ENCODE peak calls at places on chromosome 10, in five cellular contexts. Z is NT2/D1, P is SJSA1, C is iris pigment epithelial cell, N is NCI-H460. Y is an unnamed sample.

GRCh38 chr10:5089869-5090268 is 4.3 kb upstream of the AKR1C3 start:
- DNase-seq in N (peak), Z (no peak), P (no peak), C (peak), Y (peak)

GRCh38 chr10:30435068-30435422 is 1.1 kb downstream of the MAP3K8 start:
- DNase-seq in N (no peak), Z (no peak), P (no peak), C (peak), Y (no peak)

GRCh38 chr10:29878492-29878891 is 180.9 kb downstream of the JCAD start:
- DNase-seq in N (no peak), Z (no peak), P (no peak), C (no peak), Y (no peak)

GRCh38 chr10:63553031-63553430 is 31.8 kb downstream of the REEP3 start:
- DNase-seq in C (peak), N (no peak), P (peak), Z (no peak), Y (peak)

GRCh38 chr10:108465871-108466641 is 1301.5 kb upstream of the SORCS1 start:
- DNase-seq in P (no peak), Z (no peak), C (peak), N (no peak), Y (no peak)

GRCh38 chr10:60883187-60883586 is 60.8 kb downstream of the RHOBTB1 start:
- DNase-seq in Z (no peak), P (no peak), N (peak), C (peak), Y (peak)

GRCh38 chr10:76306859-76307258 is 875.4 kb downstream of the LRMDA start:
- DNase-seq in P (no peak), C (peak), N (no peak), Z (no peak), Y (peak)

GRCh38 chr10:80924063-80924952 is 386.6 kb downstream of the SH2D4B start:
- DNase-seq in C (peak), P (peak), Z (peak), N (peak), Y (peak)

GRCh38 chr10:79147306-79147705 is 78.5 kb downstream of the ZMIZ1 start:
- DNase-seq in Z (no peak), C (no peak), N (no peak), P (no peak), Y (no peak)

GRCh38 chr10:79938728-79939380 is 10.1 kb downstream of the SFTPD start:
- DNase-seq in C (no peak), N (no peak), Z (no peak), P (no peak), Y (no peak)

GRCh38 chr10:132175907-132176581 is 10.7 kb upstream of the DPYSL4 start:
- DNase-seq in N (no peak), Z (no peak), C (no peak), P (no peak), Y (no peak)

GRCh38 chr10:1957057-1957456 is 219.7 kb upstream of the ADARB2 start:
- DNase-seq in N (peak), C (no peak), Z (no peak), P (no peak), Y (no peak)

GRCh38 chr10:75091173-75091572 is 20.3 kb upstream of the SAMD8 start:
- DNase-seq in C (no peak), P (no peak), Z (no peak), N (no peak), Y (no peak)

GRCh38 chr10:44776181-44776580 is 135.0 kb upstream of the TMEM72 start:
- DNase-seq in C (no peak), N (no peak), Z (no peak), P (no peak), Y (no peak)

GRCh38 chr10:6350609-6351008 is 147.9 kb downstream of the PFKFB3 start:
- DNase-seq in C (no peak), P (no peak), Z (no peak), N (no peak), Y (no peak)

GRCh38 chr10:52621635-52622079 is 150.9 kb downstream of the MBL2 start:
- DNase-seq in C (peak), Z (no peak), N (no peak), P (no peak), Y (no peak)

GRCh38 chr10:97333351-97333600 is 1.3 kb downstream of the FRAT2 start:
- DNase-seq in C (no peak), N (no peak), Z (no peak), P (no peak), Y (peak)

GRCh38 chr10:62584216-62584615 is 210.0 kb downstream of the ZNF365 start:
- DNase-seq in P (peak), N (no peak), C (peak), Z (no peak), Y (peak)

GRCh38 chr10:12406764-12407400 is 57.5 kb downstream of the CAMK1D start:
- DNase-seq in P (no peak), Z (no peak), C (no peak), N (no peak), Y (no peak)

GRCh38 chr10:117339979-117340378 is 35.3 kb downstream of the PDZD8 start:
- DNase-seq in N (no peak), C (no peak), P (no peak), Z (no peak), Y (no peak)

GRCh38 chr10:90204131-90204955 is 503.0 kb downstream of the KIF20B start:
- DNase-seq in N (no peak), C (no peak), P (no peak), Z (no peak), Y (no peak)

GRCh38 chr10:125193306-125193877 is 33.0 kb upstream of the CTBP2 start:
- DNase-seq in P (no peak), N (no peak), C (no peak), Z (no peak), Y (no peak)

GRCh38 chr10:71753091-71753959 is 20.0 kb downstream of the VSIR start:
- DNase-seq in N (no peak), Z (no peak), C (no peak), P (no peak), Y (no peak)

GRCh38 chr10:125538947-125539649 is 143.9 kb downstream of the TEX36 start:
- DNase-seq in Z (no peak), C (no peak), N (no peak), P (no peak), Y (peak)